ENCODE peak calls at places on chromosomes 16 and 17, in four cellular contexts. K, G, F and V are unnamed samples. For H3K36me3, the result is how much of the 10 kb centered on the place peaks cover.

GRCh38 chr16:6956511-6956910 is 376.1 kb upstream of the RBFOX1 start:
- DNase-seq in K (no peak), F (no peak), G (no peak), V (no peak)

GRCh38 chr17:80272366-80272765 is 11.7 kb downstream of the RNF213 start:
- DNase-seq in F (no peak), G (no peak), K (no peak), V (no peak)

GRCh38 chr17:6870841-6871240 is 39.3 kb upstream of the TEKT1 start:
- DNase-seq in F (no peak), K (no peak), G (no peak), V (no peak)

GRCh38 chr17:19508327-19508867 is 25.3 kb upstream of the SLC47A1 start:
- DNase-seq in F (no peak), K (peak), G (no peak), V (no peak)

GRCh38 chr17:73340093-73340596 is 28.3 kb upstream of the CDC42EP4 start:
- DNase-seq in F (no peak), K (no peak), G (no peak), V (peak)

GRCh38 chr17:50737118-50737698 is 17.8 kb downstream of the LUC7L3 start:
- DNase-seq in G (no peak), F (no peak), K (no peak), V (no peak)

GRCh38 chr17:13750783-13751484 is 149.2 kb upstream of the HS3ST3A1 start:
- DNase-seq in F (no peak), K (no peak), G (no peak), V (no peak)

GRCh38 chr17:3558603-3559269 is 1.1 kb upstream of the TRPV3 start:
- DNase-seq in K (no peak), F (no peak), G (no peak), V (peak)

GRCh38 chr17:11122908-11123307 is 118.1 kb upstream of the SHISA6 start:
- DNase-seq in F (no peak), G (no peak), K (no peak), V (no peak)

GRCh38 chr16:52843386-52843785 is 209.3 kb downstream of the CHD9NB start:
- DNase-seq in F (no peak), K (no peak), G (no peak), V (no peak)

GRCh38 chr17:57106107-57106835 is 21.2 kb downstream of the AKAP1 start:
- DNase-seq in F (no peak), G (no peak), K (peak), V (no peak)

GRCh38 chr16:30656974-30657865 is 1.0 kb upstream of the FBRS start:
- DNase-seq in F (no peak), K (no peak), G (no peak), V (no peak)

GRCh38 chr17:19461139-19461538 is 50.1 kb downstream of the RNF112 start:
- DNase-seq in G (no peak), K (no peak), F (no peak), V (no peak)

GRCh38 chr17:8155341-8156173 is 3.4 kb upstream of the PER1 start:
- DNase-seq in K (no peak), G (no peak), F (no peak), V (no peak)

GRCh38 chr16:67372664-67373063 is 20.6 kb downstream of the TPPP3 start:
- DNase-seq in F (no peak), G (no peak), K (peak), V (no peak)

GRCh38 chr16:11586856-11587642 is at the start of gene LITAF:
- DNase-seq in K (peak), G (peak), F (no peak), V (no peak)

GRCh38 chr16:31105677-31106213 is 2.4 kb upstream of the BCKDK start:
- DNase-seq in K (peak), G (peak), F (no peak), V (no peak)

DNA sequence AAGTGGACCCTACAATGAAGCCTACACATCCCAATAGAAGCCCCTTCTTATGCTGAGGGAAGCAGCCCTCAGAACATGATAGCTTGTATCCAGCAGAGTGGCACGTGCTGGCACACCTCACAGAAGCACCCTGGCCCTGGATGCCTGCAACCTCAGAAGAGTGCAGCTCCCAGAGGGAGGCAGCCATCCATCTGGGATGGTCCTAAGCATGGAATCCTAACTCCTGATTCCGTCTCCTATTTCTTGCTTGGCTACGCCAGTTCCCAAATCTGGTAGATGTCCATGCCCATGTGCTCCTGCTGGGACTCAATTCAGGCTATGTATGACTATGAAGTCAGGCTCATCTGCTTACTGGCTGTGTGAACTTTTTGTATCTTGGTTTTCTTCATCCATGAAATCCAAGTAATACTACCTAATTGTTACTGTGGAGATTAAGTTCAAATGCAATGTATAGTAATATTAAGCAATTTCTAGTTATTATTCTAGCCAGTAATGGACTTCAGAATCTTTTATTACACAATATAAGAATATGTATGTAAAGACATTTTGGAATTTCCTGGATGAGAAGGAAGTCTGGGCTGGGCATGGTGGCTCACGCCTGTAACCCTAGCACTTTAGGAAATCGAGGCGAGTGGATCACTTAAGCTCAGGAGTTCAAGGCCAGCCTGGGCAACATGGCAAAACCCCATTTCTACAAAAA is 32.4 kb downstream of the SIAH1 start:
- DNase-seq in F (no peak), G (no peak), K (no peak), V (no peak)
- TF ChIP-seq POLR2AphosphoS5 in F (no peak), G (no peak), K (no peak), V (no peak)

DNA sequence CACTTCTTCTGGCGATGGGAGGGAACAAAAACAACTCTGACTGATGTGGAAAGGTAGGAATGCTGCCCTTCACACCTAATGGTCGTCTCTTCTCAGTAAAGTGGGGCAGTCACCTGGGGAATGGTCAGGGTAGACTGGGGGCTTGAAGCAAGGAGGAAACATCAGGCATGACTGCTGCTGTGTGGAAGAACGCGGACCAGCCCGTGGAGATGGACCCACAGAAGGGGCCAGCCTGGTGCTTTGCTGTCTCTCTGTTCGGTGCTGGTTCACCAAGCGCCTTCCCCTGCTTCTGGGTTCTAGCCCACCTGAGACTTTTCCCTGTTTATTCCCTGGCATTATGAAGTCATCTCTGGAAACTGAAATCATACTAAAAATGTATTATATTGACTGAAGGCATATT is 96.2 kb upstream of the DNAH17 start:
- DNase-seq in G (no peak), F (no peak), K (no peak), V (no peak)
- H3K36me3 ChIP-seq in G (under half), F (under half), K (under half), V (under half)

GRCh38 chr16:89525146-89525913 is 17.1 kb downstream of the SPG7 start:
- DNase-seq in K (no peak), F (no peak), G (no peak), V (no peak)

GRCh38 chr16:89529097-89529496 is 20.9 kb downstream of the SPG7 start:
- DNase-seq in K (no peak), F (no peak), G (no peak), V (no peak)

GRCh38 chr16:89522287-89522686 is 14.1 kb downstream of the SPG7 start:
- DNase-seq in K (no peak), G (no peak), F (no peak), V (no peak)

GRCh38 chr16:89519881-89520280 is 11.7 kb downstream of the SPG7 start:
- DNase-seq in F (no peak), G (no peak), K (no peak), V (no peak)

GRCh38 chr16:89523680-89524344 is 15.6 kb downstream of the SPG7 start:
- DNase-seq in K (no peak), G (no peak), F (no peak), V (no peak)
- TF ChIP-seq POLR2AphosphoS5 in K (no peak), G (no peak), F (no peak), V (no peak)

DNA sequence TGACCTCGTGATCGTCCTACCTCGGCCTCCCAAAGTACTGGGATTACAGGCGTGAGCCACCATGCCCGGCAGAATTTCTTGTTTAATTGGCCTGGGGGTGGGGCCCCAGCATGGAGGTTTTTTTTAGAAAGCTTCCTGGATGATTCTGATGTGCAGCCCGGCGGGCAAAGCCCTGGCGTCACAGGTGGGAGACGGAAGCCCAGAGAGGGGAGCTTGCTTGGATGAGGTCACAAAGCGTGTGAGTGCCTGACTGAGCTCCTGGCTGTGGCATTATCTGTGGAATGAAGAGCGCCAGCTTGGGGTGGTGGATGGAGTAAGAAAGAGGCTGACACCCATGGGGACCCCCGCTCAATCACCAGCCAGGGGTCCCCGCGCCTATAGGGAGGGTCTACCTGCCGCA is 4.1 kb downstream of the VASN start:
- DNase-seq in G (no peak), K (no peak), F (no peak), V (no peak)
- H3K36me3 ChIP-seq in G (under half), K (under half), F (under half), V (under half)

GRCh38 chr16:56279914-56280313 is 88.6 kb downstream of the GNAO1 start:
- DNase-seq in F (no peak), K (no peak), G (no peak), V (no peak)

GRCh38 chr16:56275801-56276200 is 84.5 kb downstream of the GNAO1 start:
- DNase-seq in K (no peak), F (no peak), G (peak), V (no peak)

GRCh38 chr16:56277040-56277439 is 85.8 kb downstream of the GNAO1 start:
- DNase-seq in G (peak), F (no peak), K (peak), V (no peak)

GRCh38 chr16:56279132-56279531 is 87.8 kb downstream of the GNAO1 start:
- DNase-seq in K (no peak), F (no peak), G (peak), V (no peak)

DNA sequence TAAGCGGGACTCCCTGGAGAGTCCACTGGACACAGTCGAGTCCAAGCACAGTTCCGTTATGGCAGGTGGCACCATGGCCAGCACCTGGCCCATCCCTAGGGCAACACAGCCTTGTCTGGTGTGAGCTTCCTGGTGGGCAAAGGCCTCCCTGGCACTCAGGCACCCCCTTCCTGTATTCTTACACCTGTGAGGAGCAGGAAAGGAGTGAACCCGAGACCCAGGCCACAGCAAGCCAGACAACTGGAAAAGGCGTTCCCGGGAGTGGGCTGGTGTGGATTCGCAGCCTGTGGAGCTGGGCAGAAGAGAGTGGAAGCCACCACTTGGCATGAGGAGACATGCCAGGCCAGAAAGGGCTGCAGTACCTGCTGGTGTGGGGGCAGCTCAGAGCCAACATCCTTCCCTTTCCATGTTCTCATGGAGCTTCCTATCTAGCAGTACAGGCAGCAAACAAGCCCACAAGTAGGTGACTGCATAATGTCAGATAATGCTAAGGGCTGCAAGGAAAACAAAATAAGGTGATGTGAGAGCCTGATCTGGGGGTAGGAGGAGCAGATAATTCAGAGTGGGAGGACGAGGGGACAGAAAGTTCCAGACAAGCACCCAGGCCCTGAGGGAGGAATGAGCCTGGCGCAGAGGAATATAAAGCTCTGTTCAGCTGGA is 87.0 kb downstream of the GNAO1 start:
- DNase-seq in G (peak), F (no peak), K (no peak), V (no peak)
- TF ChIP-seq POLR2AphosphoS5 in G (no peak), F (no peak), K (no peak), V (no peak)

DNA sequence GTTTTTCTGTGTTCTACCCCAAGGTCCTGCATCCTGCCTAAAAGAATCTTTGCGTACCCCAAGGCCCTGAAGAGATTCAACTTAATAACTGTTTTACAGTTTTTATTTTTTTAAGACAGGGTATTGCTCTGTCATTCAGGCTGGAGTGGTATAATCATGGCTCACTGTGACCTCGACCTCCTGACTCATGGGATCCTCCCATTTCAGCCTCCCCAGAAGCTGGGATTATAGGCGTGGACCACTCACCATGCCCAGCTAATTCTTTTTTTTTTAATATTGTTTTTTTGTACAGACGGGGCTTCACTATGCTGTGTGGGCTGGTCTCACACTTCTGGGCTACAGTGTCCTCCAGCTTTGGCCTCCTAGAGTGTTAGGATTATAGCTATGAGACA is 9.3 kb upstream of the FAAP100 start:
- DNase-seq in K (no peak), G (no peak), F (no peak), V (no peak)
- H3K36me3 ChIP-seq in K (half or more), G (under half), F (under half), V (half or more)

GRCh38 chr17:45262516-45263476 is 902 bp upstream of the SPATA32 start:
- DNase-seq in F (no peak), G (no peak), K (no peak), V (no peak)
- TF ChIP-seq POLR2AphosphoS5 in F (no peak), G (no peak), K (no peak), V (no peak)

GRCh38 chr17:75646626-75646968 is 13.4 kb downstream of the SMIM5 start:
- DNase-seq in K (no peak), F (no peak), G (no peak), V (no peak)
- H3K36me3 ChIP-seq in K (half or more), F (under half), G (under half), V (under half)